ENCODE peak calls at places on chromosome 3, in five cellular contexts. One of them, this sample, is unnamed.

GRCh38 chr3:120864541-120864940 is 43.5 kb upstream of the STXBP5L start:
- DNase-seq in stimulated activated naive CD8-positive, alpha-beta T cell treated with anti-CD3 and anti-CD28 coated beads, Interleukin-15, amount 100 ng/mL, for 72 hours: no peak
- DNase-seq in stimulated activated CD8-positive, alpha-beta memory T cell treated with anti-CD3 and anti-CD28 coated beads, Interleukin-2, amount 100 ng/mL, for 48 hours: no peak
- DNase-seq in effector CD4-positive, alpha-beta T cell: no peak
- DNase-seq in NCI-H748 treated with DMSO at 0.1 percent for 48 hours: peak
- DNase-seq in this sample: no peak

GRCh38 chr3:127791221-127791913 is 30.9 kb downstream of the MGLL start:
- DNase-seq in stimulated activated naive CD8-positive, alpha-beta T cell treated with anti-CD3 and anti-CD28 coated beads, Interleukin-15, amount 100 ng/mL, for 72 hours: peak
- DNase-seq in stimulated activated CD8-positive, alpha-beta memory T cell treated with anti-CD3 and anti-CD28 coated beads, Interleukin-2, amount 100 ng/mL, for 48 hours: no peak
- DNase-seq in effector CD4-positive, alpha-beta T cell: no peak
- DNase-seq in NCI-H748 treated with DMSO at 0.1 percent for 48 hours: no peak
- DNase-seq in this sample: peak

GRCh38 chr3:39088889-39089288 is 18.5 kb downstream of the GORASP1 start:
- DNase-seq in stimulated activated naive CD8-positive, alpha-beta T cell treated with anti-CD3 and anti-CD28 coated beads, Interleukin-15, amount 100 ng/mL, for 72 hours: no peak
- DNase-seq in stimulated activated CD8-positive, alpha-beta memory T cell treated with anti-CD3 and anti-CD28 coated beads, Interleukin-2, amount 100 ng/mL, for 48 hours: no peak
- DNase-seq in effector CD4-positive, alpha-beta T cell: no peak
- DNase-seq in NCI-H748 treated with DMSO at 0.1 percent for 48 hours: no peak
- DNase-seq in this sample: no peak

GRCh38 chr3:165837058-165837525 is at the start of gene BCHE:
- DNase-seq in stimulated activated naive CD8-positive, alpha-beta T cell treated with anti-CD3 and anti-CD28 coated beads, Interleukin-15, amount 100 ng/mL, for 72 hours: no peak
- DNase-seq in stimulated activated CD8-positive, alpha-beta memory T cell treated with anti-CD3 and anti-CD28 coated beads, Interleukin-2, amount 100 ng/mL, for 48 hours: no peak
- DNase-seq in effector CD4-positive, alpha-beta T cell: no peak
- DNase-seq in NCI-H748 treated with DMSO at 0.1 percent for 48 hours: peak
- DNase-seq in this sample: no peak

GRCh38 chr3:19573644-19574043 is 360.4 kb downstream of the EFHB start:
- DNase-seq in stimulated activated naive CD8-positive, alpha-beta T cell treated with anti-CD3 and anti-CD28 coated beads, Interleukin-15, amount 100 ng/mL, for 72 hours: no peak
- DNase-seq in stimulated activated CD8-positive, alpha-beta memory T cell treated with anti-CD3 and anti-CD28 coated beads, Interleukin-2, amount 100 ng/mL, for 48 hours: no peak
- DNase-seq in effector CD4-positive, alpha-beta T cell: no peak
- DNase-seq in NCI-H748 treated with DMSO at 0.1 percent for 48 hours: no peak
- DNase-seq in this sample: no peak

GRCh38 chr3:38226273-38226672 is 39.3 kb upstream of the SLC22A13 start:
- DNase-seq in stimulated activated naive CD8-positive, alpha-beta T cell treated with anti-CD3 and anti-CD28 coated beads, Interleukin-15, amount 100 ng/mL, for 72 hours: no peak
- DNase-seq in stimulated activated CD8-positive, alpha-beta memory T cell treated with anti-CD3 and anti-CD28 coated beads, Interleukin-2, amount 100 ng/mL, for 48 hours: no peak
- DNase-seq in effector CD4-positive, alpha-beta T cell: no peak
- DNase-seq in NCI-H748 treated with DMSO at 0.1 percent for 48 hours: no peak
- DNase-seq in this sample: no peak

GRCh38 chr3:64022451-64023186 is 675 bp downstream of the PSMD6 start:
- DNase-seq in stimulated activated naive CD8-positive, alpha-beta T cell treated with anti-CD3 and anti-CD28 coated beads, Interleukin-15, amount 100 ng/mL, for 72 hours: peak
- DNase-seq in stimulated activated CD8-positive, alpha-beta memory T cell treated with anti-CD3 and anti-CD28 coated beads, Interleukin-2, amount 100 ng/mL, for 48 hours: no peak
- DNase-seq in effector CD4-positive, alpha-beta T cell: no peak
- DNase-seq in NCI-H748 treated with DMSO at 0.1 percent for 48 hours: no peak
- DNase-seq in this sample: no peak

GRCh38 chr3:133773732-133774131 is 27.5 kb downstream of the TF start:
- DNase-seq in stimulated activated naive CD8-positive, alpha-beta T cell treated with anti-CD3 and anti-CD28 coated beads, Interleukin-15, amount 100 ng/mL, for 72 hours: no peak
- DNase-seq in stimulated activated CD8-positive, alpha-beta memory T cell treated with anti-CD3 and anti-CD28 coated beads, Interleukin-2, amount 100 ng/mL, for 48 hours: no peak
- DNase-seq in effector CD4-positive, alpha-beta T cell: no peak
- DNase-seq in NCI-H748 treated with DMSO at 0.1 percent for 48 hours: no peak
- DNase-seq in this sample: no peak

GRCh38 chr3:109563149-109563548 is 225.8 kb upstream of the DPPA4 start:
- DNase-seq in stimulated activated naive CD8-positive, alpha-beta T cell treated with anti-CD3 and anti-CD28 coated beads, Interleukin-15, amount 100 ng/mL, for 72 hours: peak
- DNase-seq in stimulated activated CD8-positive, alpha-beta memory T cell treated with anti-CD3 and anti-CD28 coated beads, Interleukin-2, amount 100 ng/mL, for 48 hours: peak
- DNase-seq in effector CD4-positive, alpha-beta T cell: no peak
- DNase-seq in NCI-H748 treated with DMSO at 0.1 percent for 48 hours: no peak
- DNase-seq in this sample: no peak

GRCh38 chr3:72821170-72821781 is 27.0 kb downstream of the SHQ1 start:
- DNase-seq in stimulated activated naive CD8-positive, alpha-beta T cell treated with anti-CD3 and anti-CD28 coated beads, Interleukin-15, amount 100 ng/mL, for 72 hours: peak
- DNase-seq in stimulated activated CD8-positive, alpha-beta memory T cell treated with anti-CD3 and anti-CD28 coated beads, Interleukin-2, amount 100 ng/mL, for 48 hours: no peak
- DNase-seq in effector CD4-positive, alpha-beta T cell: no peak
- DNase-seq in NCI-H748 treated with DMSO at 0.1 percent for 48 hours: peak
- DNase-seq in this sample: peak

GRCh38 chr3:185087419-185087818 is 65.4 kb downstream of the C3orf70 start:
- DNase-seq in stimulated activated naive CD8-positive, alpha-beta T cell treated with anti-CD3 and anti-CD28 coated beads, Interleukin-15, amount 100 ng/mL, for 72 hours: no peak
- DNase-seq in stimulated activated CD8-positive, alpha-beta memory T cell treated with anti-CD3 and anti-CD28 coated beads, Interleukin-2, amount 100 ng/mL, for 48 hours: no peak
- DNase-seq in effector CD4-positive, alpha-beta T cell: no peak
- DNase-seq in NCI-H748 treated with DMSO at 0.1 percent for 48 hours: no peak
- DNase-seq in this sample: no peak

GRCh38 chr3:63862804-63863149 is 828 bp downstream of the THOC7 start:
- DNase-seq in stimulated activated naive CD8-positive, alpha-beta T cell treated with anti-CD3 and anti-CD28 coated beads, Interleukin-15, amount 100 ng/mL, for 72 hours: no peak
- DNase-seq in stimulated activated CD8-positive, alpha-beta memory T cell treated with anti-CD3 and anti-CD28 coated beads, Interleukin-2, amount 100 ng/mL, for 48 hours: no peak
- DNase-seq in effector CD4-positive, alpha-beta T cell: no peak
- DNase-seq in NCI-H748 treated with DMSO at 0.1 percent for 48 hours: no peak
- DNase-seq in this sample: peak

GRCh38 chr3:40618158-40618557 is 93.4 kb downstream of the ZNF621 start:
- DNase-seq in stimulated activated naive CD8-positive, alpha-beta T cell treated with anti-CD3 and anti-CD28 coated beads, Interleukin-15, amount 100 ng/mL, for 72 hours: no peak
- DNase-seq in stimulated activated CD8-positive, alpha-beta memory T cell treated with anti-CD3 and anti-CD28 coated beads, Interleukin-2, amount 100 ng/mL, for 48 hours: no peak
- DNase-seq in effector CD4-positive, alpha-beta T cell: no peak
- DNase-seq in NCI-H748 treated with DMSO at 0.1 percent for 48 hours: no peak
- DNase-seq in this sample: no peak

GRCh38 chr3:188082040-188082439 is 71.9 kb upstream of the LPP start:
- DNase-seq in stimulated activated naive CD8-positive, alpha-beta T cell treated with anti-CD3 and anti-CD28 coated beads, Interleukin-15, amount 100 ng/mL, for 72 hours: no peak
- DNase-seq in stimulated activated CD8-positive, alpha-beta memory T cell treated with anti-CD3 and anti-CD28 coated beads, Interleukin-2, amount 100 ng/mL, for 48 hours: no peak
- DNase-seq in effector CD4-positive, alpha-beta T cell: no peak
- DNase-seq in NCI-H748 treated with DMSO at 0.1 percent for 48 hours: no peak
- DNase-seq in this sample: no peak

GRCh38 chr3:27507515-27508266 is 23.5 kb upstream of the SLC4A7 start:
- DNase-seq in stimulated activated naive CD8-positive, alpha-beta T cell treated with anti-CD3 and anti-CD28 coated beads, Interleukin-15, amount 100 ng/mL, for 72 hours: no peak
- DNase-seq in stimulated activated CD8-positive, alpha-beta memory T cell treated with anti-CD3 and anti-CD28 coated beads, Interleukin-2, amount 100 ng/mL, for 48 hours: no peak
- DNase-seq in effector CD4-positive, alpha-beta T cell: no peak
- DNase-seq in NCI-H748 treated with DMSO at 0.1 percent for 48 hours: no peak
- DNase-seq in this sample: no peak

GRCh38 chr3:98589331-98589870 is 4.0 kb downstream of the CPOX start:
- DNase-seq in stimulated activated naive CD8-positive, alpha-beta T cell treated with anti-CD3 and anti-CD28 coated beads, Interleukin-15, amount 100 ng/mL, for 72 hours: no peak
- DNase-seq in stimulated activated CD8-positive, alpha-beta memory T cell treated with anti-CD3 and anti-CD28 coated beads, Interleukin-2, amount 100 ng/mL, for 48 hours: no peak
- DNase-seq in effector CD4-positive, alpha-beta T cell: no peak
- DNase-seq in NCI-H748 treated with DMSO at 0.1 percent for 48 hours: no peak
- DNase-seq in this sample: no peak

GRCh38 chr3:187960820-187961219 is 193.1 kb upstream of the LPP start:
- DNase-seq in stimulated activated naive CD8-positive, alpha-beta T cell treated with anti-CD3 and anti-CD28 coated beads, Interleukin-15, amount 100 ng/mL, for 72 hours: no peak
- DNase-seq in stimulated activated CD8-positive, alpha-beta memory T cell treated with anti-CD3 and anti-CD28 coated beads, Interleukin-2, amount 100 ng/mL, for 48 hours: no peak
- DNase-seq in effector CD4-positive, alpha-beta T cell: no peak
- DNase-seq in NCI-H748 treated with DMSO at 0.1 percent for 48 hours: no peak
- DNase-seq in this sample: no peak

GRCh38 chr3:133592843-133593242 is 19.4 kb downstream of the CDV3 start:
- DNase-seq in stimulated activated naive CD8-positive, alpha-beta T cell treated with anti-CD3 and anti-CD28 coated beads, Interleukin-15, amount 100 ng/mL, for 72 hours: no peak
- DNase-seq in stimulated activated CD8-positive, alpha-beta memory T cell treated with anti-CD3 and anti-CD28 coated beads, Interleukin-2, amount 100 ng/mL, for 48 hours: no peak
- DNase-seq in effector CD4-positive, alpha-beta T cell: no peak
- DNase-seq in NCI-H748 treated with DMSO at 0.1 percent for 48 hours: no peak
- DNase-seq in this sample: no peak

GRCh38 chr3:170330366-170330765 is 27.1 kb upstream of the SKIL start:
- DNase-seq in stimulated activated naive CD8-positive, alpha-beta T cell treated with anti-CD3 and anti-CD28 coated beads, Interleukin-15, amount 100 ng/mL, for 72 hours: no peak
- DNase-seq in stimulated activated CD8-positive, alpha-beta memory T cell treated with anti-CD3 and anti-CD28 coated beads, Interleukin-2, amount 100 ng/mL, for 48 hours: no peak
- DNase-seq in effector CD4-positive, alpha-beta T cell: no peak
- DNase-seq in NCI-H748 treated with DMSO at 0.1 percent for 48 hours: no peak
- DNase-seq in this sample: no peak

GRCh38 chr3:192571197-192571791 is 156.0 kb downstream of the FGF12 start:
- DNase-seq in stimulated activated naive CD8-positive, alpha-beta T cell treated with anti-CD3 and anti-CD28 coated beads, Interleukin-15, amount 100 ng/mL, for 72 hours: no peak
- DNase-seq in stimulated activated CD8-positive, alpha-beta memory T cell treated with anti-CD3 and anti-CD28 coated beads, Interleukin-2, amount 100 ng/mL, for 48 hours: no peak
- DNase-seq in effector CD4-positive, alpha-beta T cell: no peak
- DNase-seq in NCI-H748 treated with DMSO at 0.1 percent for 48 hours: peak
- DNase-seq in this sample: no peak

GRCh38 chr3:45038096-45038455 is 12.0 kb downstream of the CLEC3B start:
- DNase-seq in stimulated activated naive CD8-positive, alpha-beta T cell treated with anti-CD3 and anti-CD28 coated beads, Interleukin-15, amount 100 ng/mL, for 72 hours: no peak
- DNase-seq in stimulated activated CD8-positive, alpha-beta memory T cell treated with anti-CD3 and anti-CD28 coated beads, Interleukin-2, amount 100 ng/mL, for 48 hours: no peak
- DNase-seq in effector CD4-positive, alpha-beta T cell: no peak
- DNase-seq in NCI-H748 treated with DMSO at 0.1 percent for 48 hours: no peak
- DNase-seq in this sample: no peak

GRCh38 chr3:186614597-186615483 is 2.0 kb downstream of the AHSG start:
- DNase-seq in stimulated activated naive CD8-positive, alpha-beta T cell treated with anti-CD3 and anti-CD28 coated beads, Interleukin-15, amount 100 ng/mL, for 72 hours: peak
- DNase-seq in stimulated activated CD8-positive, alpha-beta memory T cell treated with anti-CD3 and anti-CD28 coated beads, Interleukin-2, amount 100 ng/mL, for 48 hours: peak
- DNase-seq in effector CD4-positive, alpha-beta T cell: peak
- DNase-seq in NCI-H748 treated with DMSO at 0.1 percent for 48 hours: peak
- DNase-seq in this sample: peak

GRCh38 chr3:53747559-53747958 is 98.7 kb downstream of the CHDH start:
- DNase-seq in stimulated activated naive CD8-positive, alpha-beta T cell treated with anti-CD3 and anti-CD28 coated beads, Interleukin-15, amount 100 ng/mL, for 72 hours: no peak
- DNase-seq in stimulated activated CD8-positive, alpha-beta memory T cell treated with anti-CD3 and anti-CD28 coated beads, Interleukin-2, amount 100 ng/mL, for 48 hours: no peak
- DNase-seq in effector CD4-positive, alpha-beta T cell: no peak
- DNase-seq in NCI-H748 treated with DMSO at 0.1 percent for 48 hours: no peak
- DNase-seq in this sample: no peak

GRCh38 chr3:104514371-104514770 is 852.3 kb upstream of the ALCAM start:
- DNase-seq in stimulated activated naive CD8-positive, alpha-beta T cell treated with anti-CD3 and anti-CD28 coated beads, Interleukin-15, amount 100 ng/mL, for 72 hours: no peak
- DNase-seq in stimulated activated CD8-positive, alpha-beta memory T cell treated with anti-CD3 and anti-CD28 coated beads, Interleukin-2, amount 100 ng/mL, for 48 hours: no peak
- DNase-seq in effector CD4-positive, alpha-beta T cell: no peak
- DNase-seq in NCI-H748 treated with DMSO at 0.1 percent for 48 hours: no peak
- DNase-seq in this sample: no peak

GRCh38 chr3:171556574-171557145 is 96.5 kb upstream of the TNIK start:
- DNase-seq in stimulated activated naive CD8-positive, alpha-beta T cell treated with anti-CD3 and anti-CD28 coated beads, Interleukin-15, amount 100 ng/mL, for 72 hours: no peak
- DNase-seq in stimulated activated CD8-positive, alpha-beta memory T cell treated with anti-CD3 and anti-CD28 coated beads, Interleukin-2, amount 100 ng/mL, for 48 hours: no peak
- DNase-seq in effector CD4-positive, alpha-beta T cell: no peak
- DNase-seq in NCI-H748 treated with DMSO at 0.1 percent for 48 hours: peak
- DNase-seq in this sample: no peak

GRCh38 chr3:85330071-85330470 is 371.3 kb downstream of the CADM2 start:
- DNase-seq in stimulated activated naive CD8-positive, alpha-beta T cell treated with anti-CD3 and anti-CD28 coated beads, Interleukin-15, amount 100 ng/mL, for 72 hours: no peak
- DNase-seq in stimulated activated CD8-positive, alpha-beta memory T cell treated with anti-CD3 and anti-CD28 coated beads, Interleukin-2, amount 100 ng/mL, for 48 hours: no peak
- DNase-seq in effector CD4-positive, alpha-beta T cell: no peak
- DNase-seq in NCI-H748 treated with DMSO at 0.1 percent for 48 hours: no peak
- DNase-seq in this sample: no peak

GRCh38 chr3:187735383-187735782 is 9.9 kb downstream of the BCL6 start:
- DNase-seq in stimulated activated naive CD8-positive, alpha-beta T cell treated with anti-CD3 and anti-CD28 coated beads, Interleukin-15, amount 100 ng/mL, for 72 hours: no peak
- DNase-seq in stimulated activated CD8-positive, alpha-beta memory T cell treated with anti-CD3 and anti-CD28 coated beads, Interleukin-2, amount 100 ng/mL, for 48 hours: no peak
- DNase-seq in effector CD4-positive, alpha-beta T cell: no peak
- DNase-seq in NCI-H748 treated with DMSO at 0.1 percent for 48 hours: no peak
- DNase-seq in this sample: no peak

This sample was measured in germinal center.